ENCODE peak calls at places on chromosome 18, in eight cellular contexts. One of them, this sample, is unnamed.

GRCh38 chr18:40431071-40431998 is 1523.7 kb upstream of the PIK3C3 start:
- DNase-seq in type B pancreatic cell: no peak
- DNase-seq in psoas muscle: no peak
- DNase-seq in CD8-positive, alpha-beta T cell: no peak
- DNase-seq in heart right ventricle: no peak
- DNase-seq in endothelial cell of umbilical vein: no peak
- DNase-seq in uterus: no peak
- DNase-seq in choroid plexus epithelial cell: peak; percentile 7
- DNase-seq in this sample: no peak

GRCh38 chr18:77140439-77141109 is 8.0 kb upstream of the MBP start:
- DNase-seq in type B pancreatic cell: no peak
- DNase-seq in psoas muscle: no peak
- DNase-seq in CD8-positive, alpha-beta T cell: peak; percentile 48
- DNase-seq in heart right ventricle: peak; percentile 40
- DNase-seq in endothelial cell of umbilical vein: no peak
- DNase-seq in uterus: no peak
- DNase-seq in choroid plexus epithelial cell: no peak
- DNase-seq in this sample: peak; percentile 5

GRCh38 chr18:44938396-44939036 is 257.8 kb downstream of the SETBP1 start:
- DNase-seq in type B pancreatic cell: no peak
- DNase-seq in psoas muscle: no peak
- DNase-seq in CD8-positive, alpha-beta T cell: no peak
- DNase-seq in heart right ventricle: no peak
- DNase-seq in endothelial cell of umbilical vein: peak; percentile 27
- DNase-seq in uterus: no peak
- DNase-seq in choroid plexus epithelial cell: no peak
- DNase-seq in this sample: no peak

GRCh38 chr18:53797998-53798397 is 426.5 kb downstream of the MBD2 start:
- DNase-seq in type B pancreatic cell: no peak
- DNase-seq in psoas muscle: no peak
- DNase-seq in CD8-positive, alpha-beta T cell: no peak
- DNase-seq in heart right ventricle: no peak
- DNase-seq in endothelial cell of umbilical vein: no peak
- DNase-seq in uterus: no peak
- DNase-seq in choroid plexus epithelial cell: no peak
- DNase-seq in this sample: no peak

GRCh38 chr18:49728542-49728941 is 84.8 kb downstream of the ACAA2 start:
- DNase-seq in type B pancreatic cell: no peak
- DNase-seq in psoas muscle: peak; percentile 26
- DNase-seq in CD8-positive, alpha-beta T cell: no peak
- DNase-seq in heart right ventricle: peak; percentile 16
- DNase-seq in endothelial cell of umbilical vein: peak; percentile 54
- DNase-seq in uterus: no peak
- DNase-seq in choroid plexus epithelial cell: peak; percentile 62
- DNase-seq in this sample: peak; percentile 54

GRCh38 chr18:52337286-52337685 is 2.7 kb upstream of the DCC start:
- DNase-seq in type B pancreatic cell: no peak
- DNase-seq in psoas muscle: no peak
- DNase-seq in CD8-positive, alpha-beta T cell: no peak
- DNase-seq in heart right ventricle: no peak
- DNase-seq in endothelial cell of umbilical vein: no peak
- DNase-seq in uterus: no peak
- DNase-seq in choroid plexus epithelial cell: peak; percentile 73
- DNase-seq in this sample: no peak

GRCh38 chr18:30481871-30482270 is 560.7 kb downstream of the DSC3 start:
- DNase-seq in type B pancreatic cell: no peak
- DNase-seq in psoas muscle: no peak
- DNase-seq in CD8-positive, alpha-beta T cell: no peak
- DNase-seq in heart right ventricle: no peak
- DNase-seq in endothelial cell of umbilical vein: no peak
- DNase-seq in uterus: no peak
- DNase-seq in choroid plexus epithelial cell: no peak
- DNase-seq in this sample: no peak

GRCh38 chr18:48797841-48798255 is 152.9 kb downstream of the SMAD7 start:
- DNase-seq in type B pancreatic cell: no peak
- DNase-seq in psoas muscle: no peak
- DNase-seq in CD8-positive, alpha-beta T cell: no peak
- DNase-seq in heart right ventricle: no peak
- DNase-seq in endothelial cell of umbilical vein: no peak
- DNase-seq in uterus: peak; percentile 12
- DNase-seq in choroid plexus epithelial cell: no peak
- DNase-seq in this sample: no peak

GRCh38 chr18:805008-805754 is 6.9 kb downstream of the YES1 start:
- DNase-seq in type B pancreatic cell: no peak
- DNase-seq in psoas muscle: no peak
- DNase-seq in CD8-positive, alpha-beta T cell: no peak
- DNase-seq in heart right ventricle: no peak
- DNase-seq in endothelial cell of umbilical vein: peak; percentile 34
- DNase-seq in uterus: no peak
- DNase-seq in choroid plexus epithelial cell: no peak
- DNase-seq in this sample: no peak

GRCh38 chr18:59787998-59788875 is 91.0 kb upstream of the CCBE1 start:
- DNase-seq in type B pancreatic cell: no peak
- DNase-seq in psoas muscle: no peak
- DNase-seq in CD8-positive, alpha-beta T cell: no peak
- DNase-seq in heart right ventricle: no peak
- DNase-seq in endothelial cell of umbilical vein: no peak
- DNase-seq in uterus: no peak
- DNase-seq in choroid plexus epithelial cell: peak; percentile 64
- DNase-seq in this sample: no peak

GRCh38 chr18:6917082-6917481 is 187.6 kb downstream of the ARHGAP28 start:
- DNase-seq in type B pancreatic cell: no peak
- DNase-seq in psoas muscle: no peak
- DNase-seq in CD8-positive, alpha-beta T cell: no peak
- DNase-seq in heart right ventricle: no peak
- DNase-seq in endothelial cell of umbilical vein: no peak
- DNase-seq in uterus: no peak
- DNase-seq in choroid plexus epithelial cell: no peak
- DNase-seq in this sample: no peak

GRCh38 chr18:10453885-10454772 is at the start of gene APCDD1:
- DNase-seq in type B pancreatic cell: peak; percentile 85
- DNase-seq in psoas muscle: peak; percentile 77
- DNase-seq in CD8-positive, alpha-beta T cell: no peak
- DNase-seq in heart right ventricle: peak; percentile 67
- DNase-seq in endothelial cell of umbilical vein: no peak
- DNase-seq in uterus: peak; percentile 88
- DNase-seq in choroid plexus epithelial cell: no peak
- DNase-seq in this sample: peak; percentile 82

GRCh38 chr18:49755489-49755888 is 57.8 kb downstream of the ACAA2 start:
- DNase-seq in type B pancreatic cell: no peak
- DNase-seq in psoas muscle: no peak
- DNase-seq in CD8-positive, alpha-beta T cell: no peak
- DNase-seq in heart right ventricle: no peak
- DNase-seq in endothelial cell of umbilical vein: no peak
- DNase-seq in uterus: no peak
- DNase-seq in choroid plexus epithelial cell: no peak
- DNase-seq in this sample: no peak

GRCh38 chr18:34528177-34528576 is 181.9 kb upstream of the DTNA start:
- DNase-seq in type B pancreatic cell: no peak
- DNase-seq in psoas muscle: no peak
- DNase-seq in CD8-positive, alpha-beta T cell: no peak
- DNase-seq in heart right ventricle: no peak
- DNase-seq in endothelial cell of umbilical vein: peak; percentile 36
- DNase-seq in uterus: no peak
- DNase-seq in choroid plexus epithelial cell: no peak
- DNase-seq in this sample: no peak

GRCh38 chr18:25669741-25670140 is 317.8 kb upstream of the ZNF521 start:
- DNase-seq in type B pancreatic cell: no peak
- DNase-seq in psoas muscle: no peak
- DNase-seq in CD8-positive, alpha-beta T cell: no peak
- DNase-seq in heart right ventricle: no peak
- DNase-seq in endothelial cell of umbilical vein: peak; percentile 46
- DNase-seq in uterus: no peak
- DNase-seq in choroid plexus epithelial cell: peak; percentile 50
- DNase-seq in this sample: no peak

GRCh38 chr18:74517236-74517630 is 17.1 kb upstream of the CNDP1 start:
- DNase-seq in type B pancreatic cell: peak; percentile 49
- DNase-seq in psoas muscle: no peak
- DNase-seq in CD8-positive, alpha-beta T cell: no peak
- DNase-seq in heart right ventricle: no peak
- DNase-seq in endothelial cell of umbilical vein: no peak
- DNase-seq in uterus: no peak
- DNase-seq in choroid plexus epithelial cell: no peak
- DNase-seq in this sample: no peak

GRCh38 chr18:51195086-51195601 is 2.3 kb downstream of the MEX3C start:
- DNase-seq in type B pancreatic cell: no peak
- DNase-seq in psoas muscle: no peak
- DNase-seq in CD8-positive, alpha-beta T cell: peak; percentile 31
- DNase-seq in heart right ventricle: no peak
- DNase-seq in endothelial cell of umbilical vein: no peak
- DNase-seq in uterus: no peak
- DNase-seq in choroid plexus epithelial cell: peak; percentile 49
- DNase-seq in this sample: no peak
- TF ChIP-seq CTCF in type B pancreatic cell: no peak
- TF ChIP-seq CTCF in psoas muscle: no peak
- TF ChIP-seq CTCF in CD8-positive, alpha-beta T cell: no peak
- TF ChIP-seq CTCF in heart right ventricle: no peak
- TF ChIP-seq CTCF in endothelial cell of umbilical vein: no peak
- TF ChIP-seq CTCF in uterus: no peak
- TF ChIP-seq CTCF in choroid plexus epithelial cell: no peak
- TF ChIP-seq CTCF in this sample: no peak

GRCh38 chr18:79010802-79011201 is 31.2 kb downstream of the SALL3 start:
- DNase-seq in type B pancreatic cell: no peak
- DNase-seq in psoas muscle: no peak
- DNase-seq in CD8-positive, alpha-beta T cell: no peak
- DNase-seq in heart right ventricle: no peak
- DNase-seq in endothelial cell of umbilical vein: no peak
- DNase-seq in uterus: no peak
- DNase-seq in choroid plexus epithelial cell: no peak
- DNase-seq in this sample: no peak

GRCh38 chr18:79008356-79008940 is 28.8 kb downstream of the SALL3 start:
- DNase-seq in type B pancreatic cell: no peak
- DNase-seq in psoas muscle: no peak
- DNase-seq in CD8-positive, alpha-beta T cell: no peak
- DNase-seq in heart right ventricle: no peak
- DNase-seq in endothelial cell of umbilical vein: no peak
- DNase-seq in uterus: no peak
- DNase-seq in choroid plexus epithelial cell: no peak
- DNase-seq in this sample: no peak

GRCh38 chr18:79007440-79007839 is 27.8 kb downstream of the SALL3 start:
- DNase-seq in type B pancreatic cell: no peak
- DNase-seq in psoas muscle: no peak
- DNase-seq in CD8-positive, alpha-beta T cell: no peak
- DNase-seq in heart right ventricle: no peak
- DNase-seq in endothelial cell of umbilical vein: no peak
- DNase-seq in uterus: no peak
- DNase-seq in choroid plexus epithelial cell: no peak
- DNase-seq in this sample: no peak

GRCh38 chr18:79005653-79006052 is 26.0 kb downstream of the SALL3 start:
- DNase-seq in type B pancreatic cell: no peak
- DNase-seq in psoas muscle: no peak
- DNase-seq in CD8-positive, alpha-beta T cell: no peak
- DNase-seq in heart right ventricle: no peak
- DNase-seq in endothelial cell of umbilical vein: no peak
- DNase-seq in uterus: no peak
- DNase-seq in choroid plexus epithelial cell: no peak
- DNase-seq in this sample: no peak

DNA sequence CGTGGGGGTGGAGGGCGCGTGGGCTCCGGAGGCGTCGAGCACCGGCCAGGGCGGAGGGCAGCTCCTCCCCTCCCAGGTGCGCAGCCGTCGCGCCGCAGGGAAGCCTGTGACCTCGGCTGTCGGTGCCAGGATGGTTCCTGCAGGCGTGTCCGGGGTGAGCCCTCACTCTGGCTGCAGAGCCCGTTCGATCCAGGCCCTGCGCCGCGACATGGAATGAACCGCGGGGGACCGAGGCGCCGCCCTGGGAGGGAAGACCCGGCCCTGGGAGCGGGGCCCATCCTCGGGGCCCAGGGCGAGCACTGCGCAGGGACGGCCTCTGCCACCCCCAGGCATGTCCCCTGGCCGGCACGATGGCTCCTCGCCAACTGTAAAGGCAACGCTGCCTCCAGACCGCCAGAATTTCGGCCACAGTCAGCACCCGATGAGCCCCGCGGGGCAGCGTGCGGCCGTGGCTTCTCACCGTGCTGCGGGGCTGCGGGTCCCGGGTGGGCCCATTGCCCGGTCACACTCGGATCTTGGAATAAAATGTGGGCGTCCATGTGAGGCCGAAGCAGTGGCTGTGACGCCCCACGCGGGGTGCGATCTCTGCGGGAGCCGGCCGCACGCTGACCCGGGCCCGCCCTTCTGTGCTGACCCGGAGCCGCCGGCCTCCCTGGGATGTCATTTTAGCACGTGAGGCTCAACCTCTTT is 26.6 kb downstream of the SALL3 start:
- DNase-seq in type B pancreatic cell: no peak
- DNase-seq in psoas muscle: no peak
- DNase-seq in CD8-positive, alpha-beta T cell: no peak
- DNase-seq in heart right ventricle: no peak
- DNase-seq in endothelial cell of umbilical vein: no peak
- DNase-seq in uterus: no peak
- DNase-seq in choroid plexus epithelial cell: no peak
- DNase-seq in this sample: no peak
- TF ChIP-seq CTCF in type B pancreatic cell: no peak
- TF ChIP-seq CTCF in psoas muscle: no peak
- TF ChIP-seq CTCF in CD8-positive, alpha-beta T cell: no peak
- TF ChIP-seq CTCF in heart right ventricle: no peak
- TF ChIP-seq CTCF in endothelial cell of umbilical vein: no peak
- TF ChIP-seq CTCF in uterus: no peak
- TF ChIP-seq CTCF in choroid plexus epithelial cell: no peak
- TF ChIP-seq CTCF in this sample: no peak

DNA sequence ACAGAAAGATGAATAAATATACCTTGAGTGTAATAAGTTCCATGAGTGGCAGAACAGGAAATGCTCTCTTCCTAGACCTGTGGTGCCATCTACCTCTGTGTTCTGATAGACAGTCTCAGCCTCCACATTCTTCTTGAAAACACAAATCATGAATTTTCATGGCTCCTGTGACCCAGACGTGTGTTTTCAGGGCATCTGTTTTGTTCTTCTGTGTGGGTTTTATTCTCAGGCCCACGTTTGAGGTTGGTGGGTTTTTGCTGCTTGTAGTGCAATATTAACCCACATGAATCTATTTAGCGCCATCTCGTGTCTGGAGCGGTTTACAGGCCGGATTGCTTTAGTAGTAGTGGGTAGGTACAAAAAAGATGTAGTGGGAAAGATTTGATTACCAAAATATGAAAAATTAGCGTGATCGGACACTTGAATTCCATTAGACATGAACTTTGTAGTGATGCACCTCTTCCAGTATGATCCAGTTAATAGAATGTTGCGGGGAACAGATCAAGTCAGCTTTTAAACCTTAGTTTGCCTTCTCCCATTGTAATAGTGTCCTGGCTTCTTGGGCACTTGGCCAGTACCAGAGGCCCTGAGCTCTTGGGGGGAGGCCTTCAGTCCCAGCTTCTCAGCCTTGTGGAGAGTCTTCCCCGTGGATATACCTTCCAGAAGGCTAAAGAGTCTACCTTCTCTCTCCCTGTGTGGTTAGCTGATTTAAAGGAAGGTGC is 256.5 kb downstream of the TPGS2 start:
- DNase-seq in type B pancreatic cell: no peak
- DNase-seq in psoas muscle: peak; percentile 23
- DNase-seq in CD8-positive, alpha-beta T cell: no peak
- DNase-seq in heart right ventricle: no peak
- DNase-seq in endothelial cell of umbilical vein: peak; percentile 44
- DNase-seq in uterus: no peak
- DNase-seq in choroid plexus epithelial cell: peak; percentile 73
- DNase-seq in this sample: no peak
- TF ChIP-seq CTCF in type B pancreatic cell: peak; percentile 74
- TF ChIP-seq CTCF in psoas muscle: peak; percentile 61
- TF ChIP-seq CTCF in CD8-positive, alpha-beta T cell: no peak
- TF ChIP-seq CTCF in heart right ventricle: no peak
- TF ChIP-seq CTCF in endothelial cell of umbilical vein: peak; percentile 39
- TF ChIP-seq CTCF in uterus: no peak
- TF ChIP-seq CTCF in choroid plexus epithelial cell: peak; percentile 78
- TF ChIP-seq CTCF in this sample: peak; percentile 73

GRCh38 chr18:12686100-12686499 is 16.4 kb downstream of the CEP76 start:
- DNase-seq in type B pancreatic cell: no peak
- DNase-seq in psoas muscle: no peak
- DNase-seq in CD8-positive, alpha-beta T cell: no peak
- DNase-seq in heart right ventricle: no peak
- DNase-seq in endothelial cell of umbilical vein: peak; percentile 38
- DNase-seq in uterus: no peak
- DNase-seq in choroid plexus epithelial cell: peak; percentile 72
- DNase-seq in this sample: no peak
- TF ChIP-seq CTCF in type B pancreatic cell: peak; percentile 25
- TF ChIP-seq CTCF in psoas muscle: no peak
- TF ChIP-seq CTCF in CD8-positive, alpha-beta T cell: no peak
- TF ChIP-seq CTCF in heart right ventricle: no peak
- TF ChIP-seq CTCF in endothelial cell of umbilical vein: no peak
- TF ChIP-seq CTCF in uterus: no peak
- TF ChIP-seq CTCF in choroid plexus epithelial cell: peak; percentile 48
- TF ChIP-seq CTCF in this sample: no peak

This sample was measured in dorsolateral prefrontal cortex.